ENCODE peak calls at places on chromosomes 7 and 10, in nine cellular contexts. K, P, W, N, C, R, T, E and J are unnamed samples.

GRCh38 chr10:94214497-94214896 is 148.2 kb downstream of the NOC3L start:
- DNase-seq in P (no peak), W (no peak), C (no peak), R (no peak), N (no peak), T (no peak), K (no peak), E (no peak), J (no peak)

GRCh38 chr10:9188022-9188810 is 1133.7 kb downstream of the GATA3 start:
- DNase-seq in W (no peak), R (no peak), K (peak), E (peak), C (no peak), P (no peak), N (no peak), T (peak), J (no peak)

GRCh38 chr7:40753455-40753854 is 618.6 kb downstream of the SUGCT start:
- DNase-seq in K (no peak), T (no peak), P (no peak), E (no peak), N (no peak), R (no peak), W (no peak), C (no peak), J (no peak)

GRCh38 chr7:1123721-1124120 is 35.8 kb downstream of the GPER1 start:
- DNase-seq in N (peak), K (no peak), C (no peak), T (peak), W (no peak), R (peak), P (no peak), E (no peak), J (no peak)

GRCh38 chr7:85471740-85472139 is 284.9 kb upstream of the SEMA3D start:
- DNase-seq in C (no peak), K (no peak), E (no peak), N (no peak), R (no peak), T (no peak), P (no peak), W (no peak), J (no peak)

GRCh38 chr10:87930141-87930540 is 66.7 kb downstream of the PTEN start:
- DNase-seq in K (no peak), C (no peak), W (no peak), N (no peak), T (no peak), R (no peak), P (no peak), E (no peak), J (no peak)

GRCh38 chr7:34309116-34309515 is 348.9 kb upstream of the NPSR1 start:
- DNase-seq in K (no peak), R (no peak), C (no peak), P (no peak), E (no peak), W (no peak), N (no peak), T (no peak), J (no peak)

GRCh38 chr7:135160098-135160857 is 10.2 kb downstream of the CYREN start:
- DNase-seq in R (no peak), E (no peak), W (no peak), N (no peak), C (no peak), K (no peak), P (peak), T (peak), J (no peak)

GRCh38 chr7:80967536-80968297 is 48.9 kb upstream of the SEMA3C start:
- DNase-seq in N (no peak), R (no peak), C (no peak), T (peak), W (no peak), E (no peak), P (no peak), K (no peak), J (no peak)

GRCh38 chr10:131418686-131419085 is 107.2 kb upstream of the TCERG1L start:
- DNase-seq in C (peak), T (peak), R (no peak), K (no peak), W (no peak), E (no peak), N (no peak), P (no peak), J (no peak)

GRCh38 chr7:39557222-39557621 is 9.0 kb upstream of the YAE1 start:
- DNase-seq in P (no peak), N (no peak), R (no peak), K (no peak), W (no peak), T (no peak), C (no peak), E (no peak), J (no peak)

GRCh38 chr10:67518756-67519155 is 177.2 kb downstream of the CTNNA3 start:
- DNase-seq in C (no peak), K (no peak), R (no peak), E (no peak), T (no peak), P (no peak), W (no peak), N (no peak), J (no peak)

GRCh38 chr7:114977277-114977676 is 55.4 kb downstream of the MDFIC start:
- DNase-seq in W (no peak), K (no peak), E (no peak), P (no peak), C (no peak), T (no peak), N (no peak), R (no peak), J (no peak)

GRCh38 chr7:39295791-39296190 is 270.4 kb upstream of the YAE1 start:
- DNase-seq in R (no peak), K (no peak), W (no peak), T (no peak), P (no peak), C (no peak), E (no peak), N (no peak), J (no peak)

GRCh38 chr7:84088669-84089278 is 105.8 kb downstream of the SEMA3A start:
- DNase-seq in P (no peak), K (no peak), E (no peak), T (no peak), W (no peak), R (no peak), C (no peak), N (no peak), J (no peak)

GRCh38 chr7:87507446-87507845 is 32.0 kb upstream of the ABCB4 start:
- DNase-seq in C (no peak), W (no peak), R (no peak), N (no peak), P (no peak), T (no peak), K (no peak), E (no peak), J (no peak)

GRCh38 chr7:66505531-66506451 is 122.9 kb upstream of the KCTD7 start:
- DNase-seq in W (peak), N (no peak), E (no peak), R (no peak), K (no peak), T (no peak), C (no peak), P (no peak), J (no peak)

GRCh38 chr10:10897400-10897799 is 120.3 kb upstream of the CELF2 start:
- DNase-seq in W (no peak), T (no peak), C (no peak), K (no peak), P (no peak), E (no peak), R (no peak), N (no peak), J (no peak)